ENCODE peak calls at places on chromosome 15, in nine cellular contexts. One of them, this sample, is unnamed.

GRCh38 chr15:93030430-93031102 is 58.4 kb downstream of the RGMA start:
- DNase-seq in T-helper 2 cell: peak; percentile 46
- DNase-seq in GM23248: peak; percentile 79
- DNase-seq in M059J: peak; percentile 57
- DNase-seq in A549: peak; percentile 69
- DNase-seq in T-cell: peak; percentile 63
- DNase-seq in heart left ventricle: peak; percentile 75
- DNase-seq in colonic mucosa: peak; percentile 73
- DNase-seq in stimulated activated CD4-positive, alpha-beta T cell treated with anti-CD3 and anti-CD28 coated beads, Interleukin-2, amount 100 ng/mL, for 24 hours: peak; percentile 73
- DNase-seq in this sample: peak; percentile 74

GRCh38 chr15:82810061-82810862 is 834 bp downstream of the WHAMM start:
- DNase-seq in T-helper 2 cell: peak; percentile 20
- DNase-seq in heart left ventricle: peak; percentile 40
- DNase-seq in T-cell: peak; percentile 27
- DNase-seq in A549: peak; percentile 49
- DNase-seq in stimulated activated CD4-positive, alpha-beta T cell treated with anti-CD3 and anti-CD28 coated beads, Interleukin-2, amount 100 ng/mL, for 24 hours: peak; percentile 42
- DNase-seq in M059J: peak; percentile 57
- DNase-seq in colonic mucosa: peak; percentile 25
- DNase-seq in GM23248: peak; percentile 74
- DNase-seq in this sample: peak; percentile 50

GRCh38 chr15:63093486-63094205 is 28.0 kb upstream of the LACTB start:
- DNase-seq in T-cell: peak; percentile 67
- DNase-seq in A549: peak; percentile 91
- DNase-seq in stimulated activated CD4-positive, alpha-beta T cell treated with anti-CD3 and anti-CD28 coated beads, Interleukin-2, amount 100 ng/mL, for 24 hours: peak; percentile 75
- DNase-seq in T-helper 2 cell: peak; percentile 29
- DNase-seq in GM23248: peak; percentile 82
- DNase-seq in colonic mucosa: peak; percentile 92
- DNase-seq in M059J: peak; percentile 75
- DNase-seq in heart left ventricle: peak; percentile 87
- DNase-seq in this sample: peak; percentile 88

GRCh38 chr15:41581110-41581509 is 22.1 kb downstream of the TYRO3 start:
- DNase-seq in M059J: peak; percentile 25
- DNase-seq in T-cell: no peak
- DNase-seq in colonic mucosa: no peak
- DNase-seq in T-helper 2 cell: no peak
- DNase-seq in A549: peak; percentile 31
- DNase-seq in stimulated activated CD4-positive, alpha-beta T cell treated with anti-CD3 and anti-CD28 coated beads, Interleukin-2, amount 100 ng/mL, for 24 hours: no peak
- DNase-seq in heart left ventricle: no peak
- DNase-seq in GM23248: peak; percentile 42
- DNase-seq in this sample: peak; percentile 83

GRCh38 chr15:48112242-48112641 is 8.5 kb upstream of the SLC24A5 start:
- DNase-seq in GM23248: peak; percentile 7
- DNase-seq in T-cell: no peak
- DNase-seq in M059J: peak; percentile 45
- DNase-seq in T-helper 2 cell: no peak
- DNase-seq in colonic mucosa: no peak
- DNase-seq in heart left ventricle: no peak
- DNase-seq in A549: peak; percentile 39
- DNase-seq in stimulated activated CD4-positive, alpha-beta T cell treated with anti-CD3 and anti-CD28 coated beads, Interleukin-2, amount 100 ng/mL, for 24 hours: no peak
- DNase-seq in this sample: peak; percentile 53

GRCh38 chr15:75138016-75138999 is 63.4 kb upstream of the C15orf39 start:
- DNase-seq in colonic mucosa: no peak
- DNase-seq in A549: peak; percentile 29
- DNase-seq in GM23248: peak; percentile 68
- DNase-seq in heart left ventricle: no peak
- DNase-seq in M059J: peak; percentile 50
- DNase-seq in T-helper 2 cell: no peak
- DNase-seq in T-cell: no peak
- DNase-seq in stimulated activated CD4-positive, alpha-beta T cell treated with anti-CD3 and anti-CD28 coated beads, Interleukin-2, amount 100 ng/mL, for 24 hours: no peak
- DNase-seq in this sample: peak; percentile 67

GRCh38 chr15:25397110-25397509 is 41.7 kb downstream of the UBE3A start:
- DNase-seq in T-cell: no peak
- DNase-seq in M059J: no peak
- DNase-seq in GM23248: peak; percentile 28
- DNase-seq in heart left ventricle: no peak
- DNase-seq in T-helper 2 cell: no peak
- DNase-seq in A549: no peak
- DNase-seq in stimulated activated CD4-positive, alpha-beta T cell treated with anti-CD3 and anti-CD28 coated beads, Interleukin-2, amount 100 ng/mL, for 24 hours: no peak
- DNase-seq in colonic mucosa: no peak
- DNase-seq in this sample: no peak

GRCh38 chr15:51492528-51492927 is 130.0 kb downstream of the DMXL2 start:
- DNase-seq in M059J: no peak
- DNase-seq in heart left ventricle: no peak
- DNase-seq in T-helper 2 cell: no peak
- DNase-seq in colonic mucosa: no peak
- DNase-seq in T-cell: no peak
- DNase-seq in A549: no peak
- DNase-seq in stimulated activated CD4-positive, alpha-beta T cell treated with anti-CD3 and anti-CD28 coated beads, Interleukin-2, amount 100 ng/mL, for 24 hours: no peak
- DNase-seq in GM23248: no peak
- DNase-seq in this sample: no peak

GRCh38 chr15:101233651-101234281 is 18.1 kb downstream of the CHSY1 start:
- DNase-seq in stimulated activated CD4-positive, alpha-beta T cell treated with anti-CD3 and anti-CD28 coated beads, Interleukin-2, amount 100 ng/mL, for 24 hours: no peak
- DNase-seq in T-cell: no peak
- DNase-seq in colonic mucosa: no peak
- DNase-seq in GM23248: no peak
- DNase-seq in T-helper 2 cell: no peak
- DNase-seq in A549: no peak
- DNase-seq in M059J: no peak
- DNase-seq in heart left ventricle: no peak
- DNase-seq in this sample: no peak

GRCh38 chr15:82942691-82943090 is 9.8 kb downstream of the HOMER2 start:
- DNase-seq in heart left ventricle: no peak
- DNase-seq in colonic mucosa: no peak
- DNase-seq in T-cell: no peak
- DNase-seq in M059J: peak; percentile 95
- DNase-seq in A549: peak; percentile 43
- DNase-seq in T-helper 2 cell: no peak
- DNase-seq in GM23248: peak; percentile 95
- DNase-seq in stimulated activated CD4-positive, alpha-beta T cell treated with anti-CD3 and anti-CD28 coated beads, Interleukin-2, amount 100 ng/mL, for 24 hours: no peak
- DNase-seq in this sample: peak; percentile 50

GRCh38 chr15:73751896-73752816 is 995 bp downstream of the INSYN1 start:
- DNase-seq in M059J: no peak
- DNase-seq in stimulated activated CD4-positive, alpha-beta T cell treated with anti-CD3 and anti-CD28 coated beads, Interleukin-2, amount 100 ng/mL, for 24 hours: no peak
- DNase-seq in T-helper 2 cell: no peak
- DNase-seq in A549: no peak
- DNase-seq in T-cell: no peak
- DNase-seq in GM23248: peak; percentile 45
- DNase-seq in heart left ventricle: no peak
- DNase-seq in colonic mucosa: no peak
- DNase-seq in this sample: no peak

GRCh38 chr15:43518073-43518761 is 809 bp downstream of the MAP1A start:
- DNase-seq in GM23248: peak; percentile 54
- DNase-seq in A549: no peak
- DNase-seq in T-cell: no peak
- DNase-seq in stimulated activated CD4-positive, alpha-beta T cell treated with anti-CD3 and anti-CD28 coated beads, Interleukin-2, amount 100 ng/mL, for 24 hours: no peak
- DNase-seq in T-helper 2 cell: no peak
- DNase-seq in M059J: peak; percentile 20
- DNase-seq in heart left ventricle: no peak
- DNase-seq in colonic mucosa: no peak
- DNase-seq in this sample: no peak

GRCh38 chr15:99312794-99313193 is 61.5 kb downstream of the LRRC28 start:
- DNase-seq in heart left ventricle: no peak
- DNase-seq in stimulated activated CD4-positive, alpha-beta T cell treated with anti-CD3 and anti-CD28 coated beads, Interleukin-2, amount 100 ng/mL, for 24 hours: no peak
- DNase-seq in colonic mucosa: no peak
- DNase-seq in M059J: no peak
- DNase-seq in T-helper 2 cell: no peak
- DNase-seq in GM23248: no peak
- DNase-seq in A549: no peak
- DNase-seq in T-cell: no peak
- DNase-seq in this sample: no peak

GRCh38 chr15:61095804-61096506 is 133.1 kb downstream of the RORA start:
- DNase-seq in stimulated activated CD4-positive, alpha-beta T cell treated with anti-CD3 and anti-CD28 coated beads, Interleukin-2, amount 100 ng/mL, for 24 hours: no peak
- DNase-seq in T-helper 2 cell: no peak
- DNase-seq in A549: no peak
- DNase-seq in M059J: no peak
- DNase-seq in heart left ventricle: no peak
- DNase-seq in GM23248: no peak
- DNase-seq in colonic mucosa: no peak
- DNase-seq in T-cell: no peak
- DNase-seq in this sample: no peak

GRCh38 chr15:93035092-93035915 is 53.7 kb downstream of the RGMA start:
- DNase-seq in stimulated activated CD4-positive, alpha-beta T cell treated with anti-CD3 and anti-CD28 coated beads, Interleukin-2, amount 100 ng/mL, for 24 hours: no peak
- DNase-seq in GM23248: no peak
- DNase-seq in colonic mucosa: no peak
- DNase-seq in M059J: no peak
- DNase-seq in heart left ventricle: no peak
- DNase-seq in A549: no peak
- DNase-seq in T-helper 2 cell: no peak
- DNase-seq in T-cell: no peak
- DNase-seq in this sample: peak; percentile 10

GRCh38 chr15:69568621-69569020 is 116.0 kb downstream of the RPLP1 start:
- DNase-seq in M059J: peak; percentile 67
- DNase-seq in T-helper 2 cell: no peak
- DNase-seq in stimulated activated CD4-positive, alpha-beta T cell treated with anti-CD3 and anti-CD28 coated beads, Interleukin-2, amount 100 ng/mL, for 24 hours: no peak
- DNase-seq in GM23248: peak; percentile 84
- DNase-seq in A549: no peak
- DNase-seq in T-cell: no peak
- DNase-seq in colonic mucosa: no peak
- DNase-seq in heart left ventricle: no peak
- DNase-seq in this sample: no peak

GRCh38 chr15:59232476-59232875 is 25.8 kb downstream of the LDHAL6B start:
- DNase-seq in stimulated activated CD4-positive, alpha-beta T cell treated with anti-CD3 and anti-CD28 coated beads, Interleukin-2, amount 100 ng/mL, for 24 hours: no peak
- DNase-seq in T-cell: no peak
- DNase-seq in M059J: peak; percentile 85
- DNase-seq in GM23248: peak; percentile 93
- DNase-seq in A549: no peak
- DNase-seq in T-helper 2 cell: no peak
- DNase-seq in heart left ventricle: no peak
- DNase-seq in colonic mucosa: no peak
- DNase-seq in this sample: no peak

GRCh38 chr15:65751431-65751830 is 40.7 kb downstream of the DENND4A start:
- DNase-seq in stimulated activated CD4-positive, alpha-beta T cell treated with anti-CD3 and anti-CD28 coated beads, Interleukin-2, amount 100 ng/mL, for 24 hours: no peak
- DNase-seq in M059J: no peak
- DNase-seq in heart left ventricle: no peak
- DNase-seq in GM23248: no peak
- DNase-seq in T-cell: no peak
- DNase-seq in T-helper 2 cell: no peak
- DNase-seq in colonic mucosa: no peak
- DNase-seq in A549: no peak
- DNase-seq in this sample: no peak

This sample was measured in Caco-2.